ENCODE peak calls at places on chromosomes 2 and 18, in ten cellular contexts. C, A, I, P, H, Y, F, M, J and G are unnamed samples.

GRCh38 chr2:234288974-234289455 is 207.9 kb downstream of the ARL4C start:
- DNase-seq in F (peak), I (peak), H (peak), P (peak), J (no peak), A (no peak), C (peak), M (peak), Y (peak), G (peak)

GRCh38 chr2:94986392-94986963 is 39.0 kb upstream of the MAL start:
- DNase-seq in Y (peak), P (peak), J (peak), H (no peak), F (no peak), I (peak), C (no peak), A (no peak), M (peak), G (peak)

GRCh38 chr2:134466141-134466540 is 212.3 kb downstream of the MGAT5 start:
- DNase-seq in H (no peak), P (no peak), A (no peak), Y (peak), F (no peak), J (peak), I (peak), M (no peak), C (no peak), G (no peak)

GRCh38 chr2:142723236-142723635 is 154.2 kb upstream of the KYNU start:
- DNase-seq in C (no peak), Y (no peak), I (no peak), A (no peak), M (no peak), H (no peak), F (no peak), P (no peak), J (no peak), G (no peak)

GRCh38 chr18:69400253-69400975 is at the start of gene DOK6:
- DNase-seq in A (no peak), C (peak), P (no peak), I (peak), J (peak), Y (peak), F (no peak), M (peak), H (no peak), G (peak)

GRCh38 chr2:72137498-72138010 is 10.1 kb downstream of the CYP26B1 start:
- DNase-seq in Y (peak), J (peak), A (no peak), H (peak), F (peak), M (no peak), P (peak), I (peak), C (peak), G (peak)

GRCh38 chr2:142876423-142876822 is 1.0 kb upstream of the KYNU start:
- DNase-seq in J (no peak), F (no peak), I (no peak), H (no peak), P (no peak), A (no peak), Y (no peak), C (no peak), M (no peak), G (no peak)

GRCh38 chr2:8685697-8686358 is 4.0 kb downstream of the ID2 start:
- DNase-seq in F (peak), Y (peak), P (peak), H (peak), C (peak), M (no peak), A (peak), I (peak), J (peak), G (peak)

GRCh38 chr18:65788373-65788772 is 37.6 kb downstream of the CDH7 start:
- DNase-seq in M (no peak), I (peak), C (no peak), F (no peak), J (peak), H (no peak), P (no peak), A (no peak), Y (no peak), G (no peak)

GRCh38 chr2:218002103-218002502 is 692 bp downstream of the TNS1 start:
- DNase-seq in J (no peak), C (no peak), F (no peak), H (no peak), P (no peak), A (no peak), Y (no peak), I (no peak), M (no peak), G (no peak)